ENCODE peak calls at places on chromosomes 4 and X, in seven cellular contexts. U, X, G, A, W, C and L are unnamed samples. For H3K27me3 and H3K4me1, the result is how much of the 10 kb centered on the place peaks cover.

GRCh38 chrX:373641-374471 is 12.9 kb downstream of the PPP2R3B start:
- DNase-seq in U (peak), X (no peak), G (peak), A (no peak), W (peak), C (no peak), L (peak)

GRCh38 chr4:6847134-6847533 is 62.5 kb upstream of the TBC1D14 start:
- DNase-seq in U (peak), X (no peak), G (no peak), A (no peak), W (no peak), C (no peak), L (no peak)

GRCh38 chrX:153539171-153539978 is 21.9 kb downstream of the ATP2B3 start:
- DNase-seq in U (peak), X (peak), G (peak), A (peak), W (peak), C (no peak), L (peak)

GRCh38 chr4:155402941-155403340 is 26.2 kb upstream of the MAP9 start:
- DNase-seq in U (no peak), X (no peak), G (no peak), A (no peak), W (no peak), C (no peak), L (no peak)

GRCh38 chr4:180665994-180666818 is 1577.0 kb upstream of the TENM3 start:
- DNase-seq in U (peak), X (peak), G (no peak), A (no peak), W (no peak), C (no peak), L (peak)

GRCh38 chr4:7756561-7757355 is 182.9 kb downstream of the AFAP1 start:
- DNase-seq in U (no peak), X (no peak), G (no peak), A (no peak), W (no peak), C (no peak), L (no peak)

GRCh38 chr4:153729901-153730300 is 29.9 kb downstream of the RNF175 start:
- DNase-seq in U (no peak), X (no peak), G (no peak), A (no peak), W (no peak), C (no peak), L (no peak)

GRCh38 chr4:5969336-5969735 is 48.9 kb downstream of the C4orf50 start:
- DNase-seq in U (no peak), X (no peak), G (no peak), A (no peak), W (no peak), C (no peak), L (no peak)

GRCh38 chr4:78652282-78652876 is 100.8 kb downstream of the ANXA3 start:
- DNase-seq in U (peak), X (no peak), G (peak), A (no peak), W (no peak), C (no peak), L (peak)

GRCh38 chr4:2322227-2322626 is 60.3 kb upstream of the MXD4 start:
- DNase-seq in U (no peak), X (no peak), G (no peak), A (no peak), W (no peak), C (no peak), L (no peak)

GRCh38 chrX:318068-318738 is 393 bp downstream of the GTPBP6 start:
- DNase-seq in U (peak), X (peak), G (peak), A (peak), W (no peak), C (peak), L (peak)

GRCh38 chr4:9833421-9833820 is 52.0 kb downstream of the DRD5 start:
- DNase-seq in U (no peak), X (no peak), G (no peak), A (no peak), W (no peak), C (no peak), L (no peak)

GRCh38 chr4:25862411-25863346 is at the start of gene SEL1L3:
- DNase-seq in U (peak), X (no peak), G (peak), A (peak), W (peak), C (no peak), L (peak)

GRCh38 chrX:150257348-150258175 is 105.6 kb upstream of the MAMLD1 start:
- DNase-seq in U (no peak), X (no peak), G (no peak), A (no peak), W (no peak), C (no peak), L (no peak)

GRCh38 chr4:2352729-2353221 is 65.7 kb downstream of the ZFYVE28 start:
- DNase-seq in U (no peak), X (no peak), G (no peak), A (peak), W (no peak), C (no peak), L (no peak)

GRCh38 chr4:1713003-1713397 is 881 bp upstream of the SLBP start:
- DNase-seq in U (no peak), X (no peak), G (no peak), A (no peak), W (no peak), C (no peak), L (no peak)

GRCh38 chrX:77694491-77694890 is 91.5 kb downstream of the ATRX start:
- DNase-seq in U (no peak), X (no peak), G (no peak), A (no peak), W (no peak), C (no peak), L (no peak)

GRCh38 chr4:56400560-56400959 is 13.3 kb upstream of the AASDH start:
- DNase-seq in U (no peak), X (no peak), G (no peak), A (no peak), W (no peak), C (no peak), L (no peak)

GRCh38 chr4:146222313-146222712 is 8.0 kb downstream of the REELD1 start:
- DNase-seq in U (peak), X (no peak), G (no peak), A (no peak), W (no peak), C (no peak), L (no peak)

GRCh38 chrX:68686684-68687045 is 39.2 kb downstream of the STARD8 start:
- DNase-seq in U (peak), X (no peak), G (peak), A (peak), W (no peak), C (no peak), L (no peak)

GRCh38 chr4:123562994-123563745 is 166.6 kb downstream of the SPRY1 start:
- DNase-seq in U (peak), X (no peak), G (no peak), A (no peak), W (no peak), C (no peak), L (no peak)

GRCh38 chr4:34932591-34932990 is 1311.7 kb downstream of the ARAP2 start:
- DNase-seq in U (no peak), X (no peak), G (no peak), A (no peak), W (no peak), C (no peak), L (no peak)

GRCh38 chr4:92451792-92452191 is 148.0 kb downstream of the GRID2 start:
- DNase-seq in U (no peak), X (no peak), G (no peak), A (no peak), W (no peak), C (no peak), L (no peak)

GRCh38 chrX:16188687-16189086 is 21.4 kb downstream of the MAGEB17 start:
- DNase-seq in U (peak), X (no peak), G (no peak), A (no peak), W (no peak), C (no peak), L (peak)

GRCh38 chr4:61555789-61556188 is 355.7 kb downstream of the ADGRL3 start:
- DNase-seq in U (no peak), X (no peak), G (no peak), A (peak), W (no peak), C (no peak), L (no peak)

GRCh38 chr4:120857312-120857711 is 65.2 kb downstream of the PRDM5 start:
- DNase-seq in U (peak), X (no peak), G (no peak), A (no peak), W (no peak), C (no peak), L (peak)

GRCh38 chr4:163107754-163108153 is 58.9 kb downstream of the NAF1 start:
- DNase-seq in U (peak), X (peak), G (no peak), A (no peak), W (no peak), C (no peak), L (peak)

GRCh38 chrX:87580862-87581261 is 63.3 kb downstream of the KLHL4 start:
- DNase-seq in U (no peak), X (no peak), G (no peak), A (no peak), W (no peak), C (no peak), L (no peak)

GRCh38 chr4:20251061-20251795 is 477 bp upstream of the SLIT2 start:
- DNase-seq in U (peak), X (no peak), G (no peak), A (no peak), W (no peak), C (no peak), L (peak)

GRCh38 chr4:78517050-78517652 is 34.4 kb upstream of the ANXA3 start:
- DNase-seq in U (peak), X (no peak), G (no peak), A (no peak), W (no peak), C (no peak), L (peak)

GRCh38 chr4:4267981-4268380 is 20.0 kb upstream of the TMEM128 start:
- DNase-seq in U (no peak), X (no peak), G (no peak), A (no peak), W (no peak), C (no peak), L (no peak)

GRCh38 chr4:93368968-93369367 is 459.6 kb upstream of the ATOH1 start:
- DNase-seq in U (no peak), X (no peak), G (no peak), A (no peak), W (no peak), C (no peak), L (no peak)

GRCh38 chr4:177879851-177880250 is 437.6 kb upstream of the AGA start:
- DNase-seq in U (no peak), X (peak), G (no peak), A (no peak), W (no peak), C (no peak), L (no peak)

GRCh38 chr4:37998225-37998624 is 38.0 kb downstream of the PTTG2 start:
- DNase-seq in U (no peak), X (no peak), G (no peak), A (no peak), W (peak), C (no peak), L (no peak)

GRCh38 chr4:156931267-156931666 is 40.3 kb downstream of the PDGFC start:
- DNase-seq in U (peak), X (peak), G (peak), A (no peak), W (no peak), C (no peak), L (peak)

GRCh38 chr4:54167508-54167907 is 61.6 kb upstream of the PDGFRA start:
- DNase-seq in U (no peak), X (no peak), G (no peak), A (no peak), W (no peak), C (no peak), L (no peak)

GRCh38 chrX:45849261-45849660 is 648.6 kb upstream of the DIPK2B start:
- DNase-seq in U (peak), X (peak), G (peak), A (no peak), W (no peak), C (no peak), L (peak)

GRCh38 chr4:8434251-8435073 is 6.1 kb downstream of the ACOX3 start:
- DNase-seq in U (no peak), X (no peak), G (no peak), A (no peak), W (no peak), C (no peak), L (no peak)

GRCh38 chrX:131305926-131306325 is 16.8 kb upstream of the IGSF1 start:
- DNase-seq in U (no peak), X (no peak), G (no peak), A (no peak), W (no peak), C (no peak), L (no peak)

GRCh38 chrX:131306602-131307001 is 17.5 kb upstream of the IGSF1 start:
- DNase-seq in U (no peak), X (no peak), G (no peak), A (no peak), W (no peak), C (no peak), L (no peak)

DNA sequence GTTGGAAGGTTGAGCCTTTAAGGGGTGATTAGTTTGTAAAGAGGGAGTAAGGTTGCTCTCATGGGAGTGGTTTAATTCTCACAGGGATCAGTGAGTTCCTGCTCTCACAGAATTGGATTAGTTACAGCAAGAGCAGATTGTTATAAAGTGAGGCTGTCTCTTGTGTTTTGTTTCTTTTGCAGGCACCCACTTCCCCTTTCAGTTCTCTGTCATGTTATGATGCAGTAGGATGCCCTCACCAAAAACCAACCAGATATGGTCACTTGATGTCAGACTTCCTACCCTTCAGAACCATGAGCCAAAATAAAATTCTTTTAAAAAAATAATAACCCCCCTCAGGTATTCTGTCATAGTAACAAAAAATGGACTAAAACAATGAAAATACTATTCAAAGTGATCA is 19.9 kb upstream of the IGSF1 start:
- DNase-seq in U (no peak), X (no peak), G (no peak), A (no peak), W (no peak), C (no peak), L (no peak)
- H3K27me3 ChIP-seq in U (under half), X (under half), G (under half), A (under half), W (under half), C (under half), L (under half)

GRCh38 chr4:184386271-184386781 is 88.0 kb downstream of the IRF2 start:
- DNase-seq in U (no peak), X (no peak), G (no peak), A (no peak), W (no peak), C (no peak), L (no peak)

GRCh38 chr4:184384056-184384809 is 90.1 kb downstream of the IRF2 start:
- DNase-seq in U (peak), X (no peak), G (peak), A (no peak), W (no peak), C (no peak), L (peak)

GRCh38 chr4:184387351-184387750 is 87.0 kb downstream of the IRF2 start:
- DNase-seq in U (no peak), X (no peak), G (no peak), A (no peak), W (no peak), C (no peak), L (no peak)

GRCh38 chr4:184384810-184385557 is 89.4 kb downstream of the IRF2 start:
- DNase-seq in U (no peak), X (no peak), G (no peak), A (no peak), W (no peak), C (no peak), L (peak)

GRCh38 chr4:184385705-184386141 is 88.6 kb downstream of the IRF2 start:
- DNase-seq in U (no peak), X (no peak), G (peak), A (no peak), W (no peak), C (no peak), L (no peak)
- H3K4me1 ChIP-seq in U (under half), X (under half), G (under half), A (under half), W (half or more), C (under half), L (under half)

DNA sequence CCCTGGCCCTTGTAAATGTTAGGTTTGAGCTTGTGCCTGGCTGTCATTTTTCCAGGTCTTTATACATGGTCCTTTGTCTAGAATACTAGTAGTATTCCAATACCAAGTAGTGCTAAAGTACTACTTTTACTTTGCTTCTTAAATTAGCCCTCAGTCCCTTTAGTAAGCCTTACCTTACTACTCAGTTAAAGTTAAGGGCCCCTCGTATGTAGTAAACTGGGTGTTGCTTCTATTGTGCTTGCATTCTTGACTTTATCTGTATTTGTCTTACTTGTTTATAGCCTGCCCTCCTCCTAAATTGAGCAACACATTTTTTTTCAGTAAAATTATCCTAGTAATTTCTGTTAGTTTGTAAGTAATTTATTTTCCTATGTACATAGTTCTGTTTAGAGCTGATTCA is 25.2 kb downstream of the CLCN3 start:
- DNase-seq in U (no peak), X (no peak), G (no peak), A (no peak), W (no peak), C (no peak), L (no peak)
- H3K4me3 ChIP-seq in U (no peak), X (no peak), G (no peak), A (no peak), W (no peak), C (no peak), L (no peak)

DNA sequence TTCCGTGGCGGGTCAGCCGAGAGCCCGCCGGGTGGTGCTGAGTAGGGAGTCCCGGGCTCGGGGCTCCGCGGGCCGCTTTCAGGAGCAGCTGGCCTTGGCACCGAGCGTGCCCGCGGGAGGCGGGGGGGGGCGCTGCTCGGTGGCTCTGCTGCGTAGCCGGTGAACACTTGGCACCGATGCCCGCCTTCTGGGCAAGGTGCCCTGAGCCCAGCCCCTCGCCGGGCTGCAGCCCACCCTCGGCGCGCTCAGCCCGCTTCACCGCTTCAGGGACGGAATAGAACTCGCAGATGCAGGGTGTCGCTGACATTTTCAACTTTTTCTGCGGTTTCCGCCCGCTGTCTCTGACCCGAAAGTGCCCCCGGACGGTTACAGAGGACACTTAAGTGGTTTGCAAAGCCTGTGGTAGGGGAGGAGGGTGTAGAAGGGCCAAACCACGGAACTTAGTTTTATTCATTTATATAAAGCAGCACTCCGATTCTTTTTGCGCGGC is 659 bp downstream of the CD38 start:
- DNase-seq in U (peak), X (no peak), G (peak), A (peak), W (peak), C (no peak), L (peak)
- H3K27me3 ChIP-seq in U (under half), X (under half), G (under half), A (under half), W (under half), C (under half), L (under half)

GRCh38 chr4:83371235-83371634 is 36.6 kb upstream of the HPSE start:
- DNase-seq in U (no peak), X (no peak), G (no peak), A (no peak), W (no peak), C (no peak), L (no peak)

GRCh38 chr4:83364312-83364711 is 29.7 kb upstream of the HPSE start:
- DNase-seq in U (no peak), X (no peak), G (no peak), A (no peak), W (no peak), C (no peak), L (no peak)

GRCh38 chr4:83370640-83370906 is 35.9 kb upstream of the HPSE start:
- DNase-seq in U (peak), X (no peak), G (no peak), A (no peak), W (no peak), C (no peak), L (no peak)

GRCh38 chr4:83371936-83372335 is 37.3 kb upstream of the HPSE start:
- DNase-seq in U (no peak), X (no peak), G (no peak), A (no peak), W (no peak), C (no peak), L (no peak)

DNA sequence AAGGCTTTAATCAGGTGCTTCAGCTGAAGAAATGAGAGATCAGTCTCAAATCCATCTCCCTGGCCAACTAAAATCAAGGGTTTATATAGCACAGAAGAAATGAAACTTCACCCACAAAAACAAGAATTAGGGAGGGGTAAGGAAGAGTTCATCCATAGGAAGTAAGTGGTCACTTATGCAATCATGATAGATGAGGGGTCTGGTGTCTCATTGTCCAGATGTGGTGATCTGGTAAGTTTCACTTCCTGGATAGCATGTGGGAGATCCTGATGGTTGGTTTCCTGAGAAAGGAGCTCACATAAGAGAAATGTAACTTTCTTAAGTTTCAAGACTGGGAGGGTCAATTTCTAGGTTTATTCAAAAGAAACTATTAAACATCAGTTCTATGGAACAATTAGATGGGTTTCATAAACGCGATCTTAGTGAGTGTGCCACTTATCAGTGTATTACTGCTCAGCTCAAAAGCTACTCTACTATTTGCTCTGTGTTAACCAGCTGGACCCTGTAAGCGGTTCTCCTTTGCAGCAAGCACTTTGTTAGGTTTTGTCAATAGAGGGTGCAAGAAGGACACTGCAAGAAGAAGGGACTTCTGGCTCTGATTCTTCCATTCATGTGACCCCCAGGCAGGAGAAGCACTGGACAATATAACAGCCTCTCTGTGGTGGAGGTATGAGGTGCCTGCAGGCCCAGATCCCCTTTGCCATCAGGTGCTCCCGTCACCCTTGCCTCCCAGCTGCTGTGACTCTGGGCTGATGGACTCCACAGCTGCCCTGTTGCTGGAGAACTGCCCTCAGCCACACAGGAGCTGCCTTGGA is 35.4 kb upstream of the HPSE start:
- DNase-seq in U (no peak), X (no peak), G (no peak), A (no peak), W (no peak), C (no peak), L (no peak)
- H3K4me1 ChIP-seq in U (under half), X (under half), G (under half), A (under half), W (under half), C (under half), L (under half)

GRCh38 chrX:130592204-130592603 is 190.4 kb downstream of the RBMX2 start:
- DNase-seq in U (no peak), X (no peak), G (no peak), A (no peak), W (no peak), C (no peak), L (no peak)
- H3K4me3 ChIP-seq in U (no peak), X (no peak), G (no peak), A (no peak), W (no peak), C (no peak), L (no peak)